ENCODE peak calls at places on chromosomes 16 and 17, in five cellular contexts. L is H1, E is K562, X is GM12892, G is SK-N-SH. N is an unnamed sample.

GRCh38 chr16:76268824-76269223 is 8.4 kb upstream of the CNTNAP4 start:
- DNase-seq in L (no peak), E (no peak), X (no peak), G (no peak), N (no peak)

GRCh38 chr17:34071891-34072420 is 183.1 kb upstream of the CCL2 start:
- DNase-seq in L (no peak), E (no peak), X (no peak), G (no peak), N (no peak)

GRCh38 chr16:68640972-68641371 is 4.1 kb upstream of the CDH3 start:
- DNase-seq in L (no peak), E (no peak), X (no peak), G (no peak), N (no peak)

GRCh38 chr16:29784901-29785500 is 5.5 kb upstream of the KIF22 start:
- DNase-seq in L (peak; percentile 95), E (peak; percentile 79), X (peak; percentile 66), G (no peak), N (peak; percentile 72)

GRCh38 chr17:29572691-29573557 is 4.4 kb downstream of the TP53I13 start:
- DNase-seq in L (peak; percentile 85), E (peak; percentile 64), X (no peak), G (peak; percentile 89), N (peak; percentile 78)

GRCh38 chr17:60422162-60422665 is at the start of gene CHCT1:
- DNase-seq in L (no peak), E (no peak), X (no peak), G (peak; percentile 37), N (no peak)

GRCh38 chr17:75908201-75908600 is 3.5 kb upstream of the MRPL38 start:
- DNase-seq in L (no peak), E (no peak), X (no peak), G (no peak), N (no peak)

GRCh38 chr17:55334285-55334684 is 69.5 kb downstream of the HLF start:
- DNase-seq in L (no peak), E (no peak), X (no peak), G (no peak), N (no peak)

GRCh38 chr17:54944796-54945195 is 23.7 kb downstream of the COX11 start:
- DNase-seq in L (no peak), E (peak; percentile 25), X (no peak), G (no peak), N (no peak)

GRCh38 chr16:714558-715447 is at the start of gene METRN:
- DNase-seq in L (peak; percentile 95), E (peak; percentile 94), X (peak; percentile 96), G (peak; percentile 92), N (peak; percentile 96)

GRCh38 chr17:79126139-79126538 is 51.5 kb downstream of the ENGASE start:
- DNase-seq in L (peak; percentile 69), E (no peak), X (no peak), G (peak; percentile 87), N (no peak)

GRCh38 chr17:4944163-4944553 is 4.1 kb downstream of the RNF167 start:
- DNase-seq in L (no peak), E (no peak), X (no peak), G (no peak), N (no peak)

GRCh38 chr16:24626251-24626650 is 86.9 kb downstream of the RBBP6 start:
- DNase-seq in L (no peak), E (no peak), X (no peak), G (no peak), N (no peak)

GRCh38 chr16:1430214-1430758 is 592 bp upstream of the PERCC1 start:
- DNase-seq in L (no peak), E (no peak), X (no peak), G (no peak), N (no peak)

DNA sequence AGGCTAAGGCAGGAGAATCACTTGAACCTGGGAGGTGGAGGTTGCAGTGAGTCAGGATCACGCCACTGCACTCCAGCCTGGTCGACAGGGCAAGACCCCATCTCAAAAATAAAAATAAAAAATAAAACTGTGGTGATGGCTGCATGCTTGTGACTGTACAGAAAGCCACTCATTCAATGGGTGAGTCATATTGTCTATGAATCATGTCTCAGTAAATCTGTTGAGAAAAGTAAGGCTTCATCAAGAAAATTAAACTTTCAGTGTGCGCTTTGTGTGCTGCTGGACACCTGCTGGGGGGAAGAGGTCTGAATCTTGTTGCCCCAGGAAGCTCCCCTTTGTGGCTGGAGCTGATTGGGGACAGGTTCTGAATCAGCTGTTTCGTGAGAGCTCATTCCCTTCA is 11.3 kb downstream of the NUBP1 start:
- DNase-seq in L (no peak), E (no peak), X (no peak), G (no peak), N (no peak)
- TF ChIP-seq TAF1 in L (no peak), E (no peak), X (no peak), G (no peak), N (no peak)

DNA sequence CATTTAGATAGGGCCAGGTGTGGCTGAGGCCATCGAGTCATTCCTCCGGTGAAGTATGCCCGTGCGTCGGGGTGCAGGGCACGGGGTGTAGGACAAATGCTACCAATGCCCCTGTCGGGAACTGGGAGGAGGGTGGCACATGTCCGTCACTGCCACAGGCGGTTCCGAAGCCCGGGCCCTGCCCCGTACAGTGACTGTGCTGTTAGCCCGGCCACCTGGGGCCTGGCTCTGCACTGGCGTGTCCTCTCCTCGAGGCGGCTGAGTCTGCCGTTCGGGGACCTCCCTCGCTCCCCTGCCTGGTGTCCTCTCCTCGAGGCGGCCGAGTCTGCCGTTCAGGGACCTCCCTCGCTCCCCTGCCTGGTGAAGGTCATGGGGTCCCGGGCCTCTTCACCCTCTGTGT is 7.0 kb upstream of the ZFPM1 start:
- DNase-seq in L (no peak), E (no peak), X (no peak), G (no peak), N (no peak)
- TF ChIP-seq TAF1 in L (no peak), E (no peak), X (no peak), G (no peak), N (no peak)

GRCh38 chr17:2483084-2483483 is 28.6 kb downstream of the METTL16 start:
- DNase-seq in L (no peak), E (no peak), X (no peak), G (no peak), N (no peak)

GRCh38 chr17:2485970-2486369 is 25.7 kb downstream of the METTL16 start:
- DNase-seq in L (no peak), E (no peak), X (no peak), G (no peak), N (no peak)

GRCh38 chr17:2487306-2487705 is 24.4 kb downstream of the METTL16 start:
- DNase-seq in L (no peak), E (no peak), X (no peak), G (no peak), N (no peak)

GRCh38 chr17:2484876-2485275 is 26.8 kb downstream of the METTL16 start:
- DNase-seq in L (peak; percentile 49), E (no peak), X (no peak), G (no peak), N (no peak)

DNA sequence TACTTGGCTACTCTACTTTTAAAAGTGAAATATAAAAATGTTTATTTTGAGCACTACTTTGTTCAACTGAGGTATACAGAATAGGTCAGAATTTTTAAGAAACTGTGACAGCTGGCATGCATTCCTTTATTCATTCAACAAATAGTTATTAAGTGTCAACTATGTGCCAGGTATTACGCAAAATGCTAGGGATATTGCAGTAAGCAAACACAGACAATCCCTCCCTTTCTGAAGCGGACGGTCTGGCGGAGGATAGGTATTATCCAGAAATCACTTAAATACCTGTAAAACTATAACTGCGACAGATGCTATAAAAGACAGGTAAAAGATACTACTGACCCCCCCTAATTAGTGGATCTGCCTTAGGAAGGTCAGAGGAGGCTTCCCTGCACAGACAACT is 26.1 kb downstream of the METTL16 start:
- DNase-seq in L (no peak), E (no peak), X (no peak), G (no peak), N (no peak)
- TF ChIP-seq TAF1 in L (no peak), E (no peak), X (no peak), G (no peak), N (no peak)

GRCh38 chr17:77382356-77382911 is 241.7 kb downstream of the SEC14L1 start:
- DNase-seq in L (no peak), E (no peak), X (no peak), G (no peak), N (no peak)

GRCh38 chr17:77381731-77382130 is 241.0 kb downstream of the SEC14L1 start:
- DNase-seq in L (no peak), E (no peak), X (no peak), G (no peak), N (no peak)

GRCh38 chr17:77383613-77384608 is 243.1 kb downstream of the SEC14L1 start:
- DNase-seq in L (no peak), E (no peak), X (no peak), G (no peak), N (no peak)

GRCh38 chr17:77381185-77381700 is 240.5 kb downstream of the SEC14L1 start:
- DNase-seq in L (no peak), E (no peak), X (no peak), G (peak; percentile 77), N (no peak)

DNA sequence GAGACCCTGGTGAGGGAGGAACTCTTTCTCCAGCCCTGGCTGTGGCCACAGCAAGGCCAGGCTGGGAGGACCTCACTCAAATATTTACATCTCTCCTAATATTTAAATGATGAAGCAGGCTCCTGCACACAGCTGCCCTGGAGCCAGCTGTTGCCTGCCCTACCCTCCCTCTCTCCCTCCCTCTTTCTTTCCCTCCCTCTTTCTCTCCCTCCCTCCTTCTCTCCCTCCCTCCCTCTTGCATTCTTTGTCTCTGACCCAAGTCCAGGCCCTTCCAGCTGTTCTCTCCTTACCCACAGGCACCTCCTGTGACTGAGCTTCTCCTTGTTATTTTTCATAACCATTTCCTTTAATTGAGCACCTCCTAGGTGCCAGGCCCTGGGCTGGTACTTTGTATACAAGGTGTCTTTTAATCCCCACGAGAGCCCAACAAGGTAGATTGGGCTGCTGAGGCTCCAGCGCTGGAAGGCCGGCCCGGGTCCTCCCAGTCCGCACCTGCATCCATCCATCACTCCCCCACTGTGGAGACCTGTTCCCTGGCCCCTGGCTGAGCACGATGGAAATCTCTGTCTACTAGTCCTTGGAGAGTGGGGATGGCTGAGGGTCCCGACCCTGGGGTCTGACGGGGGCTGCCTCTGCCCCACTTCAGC is 242.3 kb downstream of the SEC14L1 start:
- DNase-seq in L (no peak), E (no peak), X (no peak), G (no peak), N (no peak)
- TF ChIP-seq TAF1 in L (no peak), E (no peak), X (no peak), G (no peak), N (no peak)

GRCh38 chr17:1228752-1229353 is 41.4 kb upstream of the BHLHA9 start:
- DNase-seq in L (peak; percentile 60), E (no peak), X (peak; percentile 48), G (peak; percentile 72), N (peak; percentile 43)
- TF ChIP-seq TAF1 in L (no peak), E (no peak), X (no peak), G (no peak), N (no peak)